ENCODE peak calls at places on chromosomes 3 and 15, in five cellular contexts. N is H1, U is upper lobe of left lung, J is endothelial cell of umbilical vein, T is transverse colon. G is an unnamed sample.
A peak's percentile ranks its signal among the peaks of the same experiment; 100 is the strongest.

GRCh38 chr3:9951962-9952805 is at the start of gene PRRT3:
- DNase-seq in J (no peak), T (peak; percentile 34), N (peak; percentile 83), U (peak; percentile 90), G (no peak)

GRCh38 chr3:48614044-48614443 is 4.6 kb upstream of the UQCRC1 start:
- DNase-seq in U (no peak), J (peak; percentile 37), N (no peak), T (no peak), G (no peak)

GRCh38 chr15:63363292-63363691 is 18.4 kb downstream of the CA12 start:
- DNase-seq in N (no peak), J (no peak), T (no peak), U (no peak), G (no peak)

GRCh38 chr15:59306520-59307163 is 66.0 kb downstream of the MYO1E start:
- DNase-seq in T (no peak), N (no peak), U (no peak), J (no peak), G (no peak)

GRCh38 chr15:80870893-80871292 is 91.7 kb downstream of the CEMIP start:
- DNase-seq in T (no peak), U (no peak), J (no peak), N (no peak), G (no peak)

GRCh38 chr3:30578479-30578878 is 27.9 kb upstream of the TGFBR2 start:
- DNase-seq in J (no peak), U (no peak), N (no peak), T (peak; percentile 50), G (peak; percentile 94)

GRCh38 chr3:116425126-116425525 is 20.2 kb downstream of the LSAMP start:
- DNase-seq in N (no peak), T (no peak), U (no peak), J (no peak), G (no peak)

GRCh38 chr15:70748281-70748747 is 15.0 kb downstream of the UACA start:
- DNase-seq in U (no peak), T (no peak), J (no peak), N (no peak), G (no peak)

GRCh38 chr3:38543602-38544001 is 47.5 kb downstream of the EXOG start:
- DNase-seq in N (no peak), J (no peak), T (no peak), U (peak; percentile 59), G (no peak)

GRCh38 chr3:197487911-197488391 is 67.8 kb downstream of the BDH1 start:
- DNase-seq in T (no peak), J (peak; percentile 98), N (no peak), U (no peak), G (no peak)

GRCh38 chr3:38488949-38489348 is 7.2 kb upstream of the EXOG start:
- DNase-seq in N (no peak), T (no peak), J (no peak), U (no peak), G (no peak)

GRCh38 chr15:72116680-72117447 is 1.1 kb downstream of the MYO9A start:
- DNase-seq in U (no peak), T (peak; percentile 33), N (no peak), J (peak; percentile 64), G (peak; percentile 92)

GRCh38 chr15:26661727-26662126 is 111.1 kb downstream of the GABRB3 start:
- DNase-seq in N (no peak), U (no peak), J (no peak), T (no peak), G (no peak)

GRCh38 chr3:88852606-88853005 is 254.8 kb upstream of the EPHA3 start:
- DNase-seq in J (no peak), U (no peak), N (no peak), T (no peak), G (no peak)

GRCh38 chr3:57903124-57903668 is 105.0 kb upstream of the FLNB start:
- DNase-seq in U (no peak), N (no peak), J (no peak), T (no peak), G (no peak)

GRCh38 chr3:52065264-52065756 is 8.9 kb upstream of the DUSP7 start:
- DNase-seq in N (no peak), T (peak; percentile 34), U (no peak), J (no peak), G (no peak)

GRCh38 chr3:90016492-90017065 is 909.2 kb downstream of the EPHA3 start:
- DNase-seq in U (no peak), T (no peak), N (no peak), J (no peak), G (no peak)

GRCh38 chr15:60762167-60762566 is 283.2 kb upstream of the ICE2 start:
- DNase-seq in U (no peak), N (no peak), T (no peak), J (no peak), G (no peak)

GRCh38 chr3:125692361-125692760 is 97.1 kb upstream of the OSBPL11 start:
- DNase-seq in T (no peak), U (peak; percentile 63), N (no peak), J (no peak), G (no peak)

GRCh38 chr15:64845183-64845611 is 3.5 kb downstream of the PLEKHO2 start:
- DNase-seq in U (no peak), J (peak; percentile 53), N (no peak), T (peak; percentile 56), G (no peak)

GRCh38 chr3:2579206-2579605 is 480.5 kb downstream of the CNTN4 start:
- DNase-seq in T (peak; percentile 14), J (no peak), N (no peak), U (no peak), G (no peak)

GRCh38 chr3:139751789-139752188 is 74.0 kb upstream of the NMNAT3 start:
- DNase-seq in N (no peak), U (no peak), T (no peak), J (no peak), G (no peak)

GRCh38 chr3:45240292-45240691 is 14.2 kb upstream of the TMEM158 start:
- DNase-seq in T (no peak), J (no peak), N (no peak), U (no peak), G (no peak)

GRCh38 chr3:31377045-31377642 is 155.6 kb upstream of the STT3B start:
- DNase-seq in U (no peak), T (no peak), N (no peak), J (peak; percentile 74), G (no peak)

GRCh38 chr3:39910828-39911464 is 101.5 kb downstream of the MYRIP start:
- DNase-seq in T (no peak), U (no peak), J (peak; percentile 90), N (no peak), G (no peak)

GRCh38 chr15:63833246-63833696 is 477 bp downstream of the HERC1 start:
- DNase-seq in U (peak; percentile 89), N (peak; percentile 56), J (no peak), T (peak; percentile 50), G (no peak)

GRCh38 chr3:32460031-32460749 is 42.5 kb downstream of the CMTM6 start:
- DNase-seq in U (peak; percentile 53), J (peak; percentile 9), T (peak; percentile 53), N (peak; percentile 79), G (no peak)

GRCh38 chr3:98735296-98735695 is 27.8 kb upstream of the ST3GAL6 start:
- DNase-seq in U (no peak), T (no peak), N (no peak), J (no peak), G (no peak)

DNA sequence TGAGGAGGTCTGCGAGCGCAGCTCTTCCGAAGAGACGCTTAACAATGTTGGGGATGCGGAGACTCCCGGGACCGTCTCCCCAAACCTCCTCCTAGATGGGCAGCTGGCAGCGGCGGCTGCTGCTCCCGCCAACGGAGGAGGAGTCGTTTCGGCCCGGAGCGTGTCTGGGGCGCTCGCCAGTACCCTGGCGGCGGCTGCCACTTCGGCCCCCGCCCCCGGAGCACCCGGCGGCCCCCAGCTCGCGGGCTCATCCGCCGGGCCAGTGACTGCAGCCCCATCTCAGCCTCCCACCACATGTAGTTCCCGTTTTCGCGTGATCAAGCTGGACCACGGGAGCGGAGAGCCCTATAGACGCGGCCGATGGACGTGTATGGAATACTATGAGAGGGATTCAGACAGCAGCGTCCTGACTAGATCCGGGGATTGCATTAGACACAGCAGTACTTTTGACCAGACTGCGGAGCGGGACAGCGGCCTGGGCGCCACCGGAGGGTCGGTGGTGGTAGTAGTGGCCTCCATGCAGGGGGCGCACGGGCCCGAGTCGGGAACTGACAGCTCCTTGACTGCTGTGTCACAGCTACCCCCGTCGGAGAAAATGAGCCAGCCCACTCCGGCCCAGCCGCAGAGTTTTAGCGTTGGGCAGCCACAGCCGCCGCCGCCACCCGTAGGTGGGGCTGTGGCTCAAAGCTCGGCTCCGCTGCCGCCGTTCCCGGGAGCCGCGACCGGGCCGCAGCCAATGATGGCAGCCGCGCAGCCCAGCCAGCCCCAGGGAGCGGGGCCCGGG is 1.6 kb downstream of the TSC22D2 start:
- DNase-seq in N (peak; percentile 77), J (peak; percentile 84), U (peak; percentile 93), T (peak; percentile 82), G (peak; percentile 89)
- TF ChIP-seq POLR2AphosphoS5 in N (no peak), J (no peak), U (peak; percentile 53), T (peak; percentile 77), G (no peak)

GRCh38 chr15:85725564-85725963 is 69.2 kb downstream of the KLHL25 start:
- DNase-seq in J (no peak), N (no peak), T (no peak), U (no peak), G (no peak)

GRCh38 chr15:85725019-85725418 is 69.7 kb downstream of the KLHL25 start:
- DNase-seq in N (no peak), U (no peak), T (no peak), J (no peak), G (no peak)

GRCh38 chr15:85726446-85726845 is 68.3 kb downstream of the KLHL25 start:
- DNase-seq in U (no peak), T (no peak), J (no peak), N (no peak), G (no peak)

GRCh38 chr15:85723960-85724945 is 70.5 kb downstream of the KLHL25 start:
- DNase-seq in T (no peak), J (no peak), N (no peak), U (no peak), G (no peak)

DNA sequence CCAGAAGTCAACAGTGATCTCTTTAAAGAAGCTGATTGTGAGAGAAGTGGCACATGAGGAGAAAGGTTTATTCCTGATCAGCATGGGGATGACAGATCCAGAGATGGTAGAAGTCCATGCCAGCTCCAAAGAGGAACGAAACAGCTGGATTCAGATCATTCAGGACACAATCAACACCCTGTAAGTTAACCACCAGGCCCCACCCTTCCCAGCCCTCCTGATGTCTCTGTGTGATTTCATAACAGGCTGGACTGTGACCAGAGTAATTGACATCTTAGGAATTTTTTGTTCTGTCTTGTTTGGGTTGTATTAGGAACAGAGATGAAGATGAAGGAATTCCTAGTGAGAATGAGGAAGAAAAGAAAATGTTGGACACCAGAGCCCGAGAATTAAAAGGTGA is 67.7 kb downstream of the KLHL25 start:
- DNase-seq in T (no peak), N (no peak), J (no peak), U (no peak), G (no peak)
- H3K4me1 ChIP-seq in T (peaks cover 55% of the 10 kb centered on the region), N (no peaks in the 10 kb centered on the region), J (no peaks in the 10 kb centered on the region), U (peaks cover 36% of the 10 kb centered on the region), G (peaks cover 46% of the 10 kb centered on the region)

GRCh38 chr15:96122077-96123027 is 208.1 kb upstream of the NR2F2 start:
- DNase-seq in J (peak; percentile 14), N (no peak), T (no peak), U (no peak), G (no peak)
- H3K4me3 ChIP-seq in J (no peak overlapping the region), N (no peak overlapping the region), T (no peak overlapping the region), U (no peak overlapping the region), G (no peak overlapping the region)

DNA sequence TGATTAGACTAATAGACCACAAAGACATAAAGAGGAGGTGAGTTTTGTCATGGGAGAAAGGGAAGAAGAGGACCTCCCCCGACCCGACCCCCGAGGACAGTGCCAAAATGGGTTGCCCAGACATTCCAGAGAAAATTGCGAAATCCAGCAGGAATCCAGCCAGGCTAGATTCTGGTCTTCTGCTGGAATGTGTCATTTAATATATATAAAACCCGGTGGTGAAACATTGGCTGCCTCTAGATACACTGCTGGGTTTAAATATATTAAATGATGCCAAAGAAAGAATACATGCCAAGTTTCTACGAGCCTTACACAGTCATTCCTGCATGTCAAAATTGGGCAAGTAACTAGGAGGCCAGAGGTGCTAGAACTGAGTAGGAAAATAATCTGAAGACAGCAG is 45.3 kb upstream of the SPESP1 start:
- DNase-seq in T (no peak), J (no peak), N (no peak), U (no peak), G (no peak)
- TF ChIP-seq POLR2AphosphoS5 in T (no peak), J (no peak), N (no peak), U (no peak), G (no peak)

G was measured in vagina.